ENCODE peak calls at places on chromosomes 13 and 19, in seven cellular contexts. G is LoVo; X is thoracic aorta; L is effector memory CD4-positive, alpha-beta T cell; O is right atrium auricular region; W is neural progenitor cell; P is activated T-helper 1 cell treated with anti-CD3 and anti-CD28 coated beads, Interleukin-2, amount 50 U/mL, for 16 hours. Z is an unnamed sample.

GRCh38 chr13:60617863-60618733 is 221.1 kb downstream of the TDRD3 start:
- DNase-seq in X (no peak), O (no peak), W (peak), G (no peak), L (no peak), P (no peak), Z (no peak)

GRCh38 chr13:106493569-106493968 is 41.9 kb downstream of the EFNB2 start:
- DNase-seq in X (no peak), O (no peak), P (no peak), G (no peak), W (no peak), L (no peak), Z (no peak)

GRCh38 chr19:54424201-54424600 is 8.9 kb downstream of the TTYH1 start:
- DNase-seq in O (no peak), X (no peak), W (no peak), G (no peak), L (no peak), P (no peak), Z (no peak)

GRCh38 chr19:35856001-35856400 is 710 bp upstream of the KIRREL2 start:
- DNase-seq in L (no peak), P (no peak), W (peak), X (no peak), O (no peak), G (no peak), Z (no peak)

GRCh38 chr13:69524459-69525155 is 583.0 kb upstream of the ATXN8OS start:
- DNase-seq in W (no peak), L (no peak), G (no peak), X (no peak), P (no peak), O (no peak), Z (no peak)

GRCh38 chr19:1284979-1285736 is 515 bp upstream of the EFNA2 start:
- DNase-seq in X (no peak), L (no peak), W (peak), P (no peak), G (no peak), O (no peak), Z (no peak)

GRCh38 chr13:19818223-19818842 is 35.6 kb upstream of the PSPC1 start:
- DNase-seq in L (no peak), G (no peak), P (peak), O (no peak), X (no peak), W (peak), Z (no peak)

GRCh38 chr13:74979703-74980102 is 502.3 kb downstream of the TBC1D4 start:
- DNase-seq in G (no peak), X (no peak), P (no peak), O (no peak), W (no peak), L (no peak), Z (no peak)